ENCODE peak calls at places on chromosomes 7 and 10, in seven cellular contexts. P is A549, A is heart left ventricle, G is stomach, T is ovary, C is tibial nerve, Z is testis. F is an unnamed sample.

GRCh38 chr7:22667562-22668239 is 59.3 kb upstream of the IL6 start:
- DNase-seq in Z (no peak), G (no peak), C (no peak), A (no peak), P (peak; percentile 34), T (no peak), F (no peak)

GRCh38 chr10:128912568-128913311 is 554.3 kb upstream of the MGMT start:
- DNase-seq in C (no peak), Z (no peak), G (no peak), P (no peak), T (no peak), A (no peak), F (peak; percentile 32)

GRCh38 chr7:31710171-31710570 is 23.2 kb downstream of the PPP1R17 start:
- DNase-seq in C (no peak), A (no peak), P (no peak), T (no peak), G (no peak), Z (no peak), F (no peak)

GRCh38 chr7:84237533-84238173 is 43.1 kb upstream of the SEMA3A start:
- DNase-seq in Z (no peak), T (no peak), G (no peak), P (peak; percentile 44), A (no peak), C (no peak), F (no peak)

GRCh38 chr10:3172081-3172445 is 519 bp downstream of the PITRM1 start:
- DNase-seq in G (no peak), T (peak; percentile 55), Z (peak; percentile 47), A (no peak), C (peak; percentile 16), P (no peak), F (no peak)

GRCh38 chr7:158394936-158395335 is 192.7 kb downstream of the PTPRN2 start:
- DNase-seq in P (peak; percentile 75), Z (peak; percentile 68), G (peak; percentile 58), T (no peak), C (no peak), A (no peak), F (no peak)

GRCh38 chr10:98511861-98512260 is 65.1 kb upstream of the HPS1 start:
- DNase-seq in Z (no peak), A (no peak), G (no peak), P (no peak), C (no peak), T (no peak), F (no peak)

GRCh38 chr10:7015457-7015856 is 395.4 kb downstream of the SFMBT2 start:
- DNase-seq in P (no peak), T (no peak), G (no peak), C (no peak), Z (no peak), A (no peak), F (no peak)

GRCh38 chr10:71080381-71081228 is 131.8 kb upstream of the UNC5B start:
- DNase-seq in T (no peak), C (no peak), P (no peak), G (peak; percentile 9), A (no peak), Z (peak; percentile 8), F (no peak)

GRCh38 chr7:74069790-74070618 is 13.6 kb upstream of the LIMK1 start:
- DNase-seq in A (no peak), G (no peak), T (no peak), P (no peak), C (no peak), Z (no peak), F (no peak)

GRCh38 chr10:78515037-78515872 is 481.6 kb downstream of the RPS24 start:
- DNase-seq in P (no peak), T (peak; percentile 64), A (peak; percentile 55), C (no peak), G (no peak), Z (no peak), F (peak; percentile 11)

GRCh38 chr7:50640779-50641178 is 75.6 kb upstream of the DDC start:
- DNase-seq in A (no peak), C (no peak), T (no peak), Z (no peak), G (no peak), P (no peak), F (no peak)

GRCh38 chr7:45698527-45699309 is 124.5 kb downstream of the ADCY1 start:
- DNase-seq in C (no peak), T (no peak), P (no peak), Z (peak; percentile 5), G (peak; percentile 13), A (no peak), F (no peak)

DNA sequence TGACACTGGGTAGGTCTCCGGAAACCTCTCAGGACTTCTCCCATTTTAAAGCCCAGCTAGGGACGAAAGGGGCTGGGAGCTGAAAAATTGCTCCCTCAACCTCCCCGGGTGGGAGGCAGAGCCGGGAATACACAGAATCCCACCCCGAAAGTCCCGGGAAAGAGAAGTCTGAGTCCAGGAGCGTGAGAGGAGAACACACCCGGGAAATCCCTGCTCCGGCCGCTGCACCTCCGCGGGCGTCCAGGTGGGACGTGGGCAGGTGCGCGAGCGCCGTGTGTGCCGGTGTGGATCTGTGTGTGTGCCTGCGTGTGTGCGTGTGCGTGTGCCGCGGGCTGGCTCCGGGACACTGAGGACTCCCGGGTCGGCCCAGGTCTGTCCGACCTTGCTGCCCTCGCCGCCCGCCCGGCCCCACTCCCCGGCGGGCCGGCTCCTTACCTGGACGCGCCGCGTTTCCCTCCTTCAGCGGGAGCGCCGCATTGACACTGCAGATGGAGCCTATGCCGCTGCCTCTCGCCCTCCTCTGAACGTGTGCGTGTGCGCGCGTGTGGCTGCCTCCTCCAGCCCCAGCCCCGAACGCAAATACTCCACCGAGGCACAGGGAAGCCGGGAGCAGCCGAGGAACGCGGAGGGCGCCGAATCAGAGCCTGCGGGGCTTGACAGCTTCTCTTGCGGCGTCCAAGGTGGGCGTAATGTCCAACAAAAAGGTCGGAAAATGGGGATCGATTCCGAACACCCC is at the start of gene PLXNA4:
- DNase-seq in T (peak; percentile 58), G (no peak), Z (peak; percentile 22), C (no peak), A (peak; percentile 32), P (no peak), F (peak; percentile 82)
- H3K4me3 ChIP-seq in T (peak within 1 kb of the TSS; percentile 55), G (peak within 1 kb of the TSS; percentile 57), Z (peak within 1 kb of the TSS; percentile 46), C (peak within 1 kb of the TSS; percentile 60), A (peak within 1 kb of the TSS; percentile 58), P (peak within 1 kb of the TSS; percentile 47), F (peak within 1 kb of the TSS; percentile 27)

DNA sequence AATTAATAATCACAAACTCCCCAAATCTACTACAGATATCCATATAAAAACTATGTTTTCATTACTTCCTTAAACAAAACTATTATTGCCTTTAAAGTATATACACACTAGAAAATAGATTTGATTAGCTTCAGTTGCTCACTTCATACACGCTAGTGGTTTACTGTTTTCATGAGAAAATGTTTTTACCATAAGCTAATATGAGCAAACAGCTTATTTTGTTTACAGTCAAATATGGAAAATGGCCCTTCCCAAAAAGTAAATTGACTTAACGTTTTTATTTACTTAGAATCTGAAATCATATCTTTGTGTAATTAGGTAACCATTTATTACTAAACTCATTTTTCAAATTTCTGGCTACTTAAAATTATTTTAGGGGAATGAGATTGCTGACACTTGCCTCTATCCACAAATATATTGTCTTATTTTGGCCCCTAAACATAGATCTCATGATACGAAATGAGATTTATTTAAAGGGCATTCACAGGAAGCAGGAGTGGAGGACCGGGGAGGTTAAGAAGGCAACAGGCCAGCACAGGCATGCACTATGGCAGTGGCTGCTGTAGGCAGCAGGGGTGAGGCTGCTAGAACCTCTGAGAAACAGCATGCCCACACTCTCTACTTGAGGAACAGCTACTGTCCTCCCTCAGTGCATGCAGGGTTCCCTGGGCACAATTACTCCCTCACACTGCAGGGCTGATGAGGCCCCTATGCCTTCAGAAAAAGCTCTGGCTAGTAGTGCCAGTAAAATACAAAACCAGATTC is 29.6 kb upstream of the SOSTDC1 start:
- DNase-seq in A (no peak), G (peak; percentile 33), Z (no peak), C (no peak), T (no peak), P (no peak), F (no peak)
- TF ChIP-seq POLR2A in A (no peak), G (no peak), Z (no peak), C (no peak), T (no peak), P (no peak), F (no peak)

GRCh38 chr7:27367179-27367929 is 124.8 kb downstream of the EVX1 start:
- DNase-seq in Z (no peak), T (no peak), G (no peak), A (no peak), P (no peak), C (no peak), F (no peak)

GRCh38 chr7:27367930-27368549 is 125.4 kb downstream of the EVX1 start:
- DNase-seq in C (no peak), Z (no peak), G (no peak), A (no peak), T (no peak), P (no peak), F (no peak)

GRCh38 chr7:27361522-27361921 is 118.9 kb downstream of the EVX1 start:
- DNase-seq in Z (peak; percentile 26), G (no peak), A (no peak), T (peak; percentile 39), P (no peak), C (no peak), F (no peak)

GRCh38 chr7:27362026-27362425 is 119.4 kb downstream of the EVX1 start:
- DNase-seq in C (no peak), T (no peak), A (no peak), G (no peak), P (no peak), Z (no peak), F (no peak)

GRCh38 chr7:27364344-27364758 is 121.7 kb downstream of the EVX1 start:
- DNase-seq in T (peak; percentile 85), G (peak; percentile 27), A (peak; percentile 75), P (no peak), C (peak; percentile 72), Z (peak; percentile 66), F (peak; percentile 51)
- H3K4me3 ChIP-seq in T (peak overlapping the region; percentile 7), G (peak overlapping the region; percentile 13), A (no peak overlapping the region), P (no peak overlapping the region), C (peak overlapping the region; percentile 29), Z (no peak overlapping the region), F (no peak overlapping the region)

GRCh38 chr7:107937514-107937913 is 46.5 kb downstream of the DLD start:
- DNase-seq in P (no peak), Z (no peak), T (no peak), A (no peak), G (no peak), C (no peak), F (no peak)

GRCh38 chr7:107938448-107939250 is 47.7 kb downstream of the DLD start:
- DNase-seq in A (peak; percentile 63), P (no peak), G (no peak), C (no peak), T (peak; percentile 62), Z (peak; percentile 55), F (peak; percentile 83)

GRCh38 chr7:107933386-107934013 is 42.5 kb downstream of the DLD start:
- DNase-seq in T (no peak), Z (no peak), P (no peak), G (no peak), A (no peak), C (no peak), F (no peak)

GRCh38 chr7:107934991-107935770 is 44.2 kb downstream of the DLD start:
- DNase-seq in P (no peak), T (no peak), G (no peak), C (no peak), A (no peak), Z (no peak), F (no peak)

DNA sequence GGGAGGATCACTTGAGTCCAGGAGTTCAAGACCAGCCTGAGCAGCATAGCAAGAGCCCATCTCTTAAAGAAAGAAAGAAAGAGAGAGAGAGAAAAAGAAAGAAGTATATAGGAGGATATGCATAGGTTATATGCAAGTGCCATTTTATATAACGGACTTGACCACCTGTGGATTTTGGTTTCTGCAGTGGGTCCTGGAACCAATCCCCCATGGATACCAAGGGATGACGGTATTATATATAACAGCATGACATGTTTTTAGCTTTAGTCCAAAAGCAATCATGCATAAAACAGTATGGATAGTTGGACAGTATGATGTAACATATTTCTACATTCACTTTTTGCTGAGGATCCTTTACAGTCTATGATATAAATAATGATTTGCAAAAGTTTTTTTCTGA is 45.3 kb downstream of the DLD start:
- DNase-seq in T (no peak), Z (no peak), G (no peak), P (no peak), C (no peak), A (no peak), F (no peak)
- TF ChIP-seq POLR2A in T (no peak), Z (no peak), G (no peak), P (no peak), C (no peak), A (no peak), F (no peak)

F was measured in lower leg skin.